ENCODE peak calls at places on chromosome 22, in nine cellular contexts. L, Z, H, F, T, P, K, E and O are unnamed samples.

GRCh38 chr22:38513063-38513462 is 7.0 kb upstream of the DDX17 start:
- DNase-seq in T (no peak), P (no peak), L (no peak), K (no peak), F (peak), H (peak), E (no peak), Z (no peak), O (no peak)

GRCh38 chr22:29842740-29843139 is 4.7 kb upstream of the ASCC2 start:
- DNase-seq in E (no peak), F (no peak), L (no peak), Z (no peak), T (no peak), K (peak), H (no peak), P (no peak), O (no peak)

GRCh38 chr22:30878516-30879365 is 89.8 kb downstream of the MORC2 start:
- DNase-seq in F (no peak), E (no peak), H (no peak), P (no peak), Z (no peak), T (no peak), K (no peak), L (no peak), O (no peak)

GRCh38 chr22:37546436-37547248 is 13.6 kb upstream of the CDC42EP1 start:
- DNase-seq in Z (no peak), H (peak), P (peak), T (peak), E (no peak), L (peak), K (peak), F (peak), O (no peak)

GRCh38 chr22:47195156-47195675 is 432.8 kb downstream of the TBC1D22A start:
- DNase-seq in L (peak), Z (no peak), E (no peak), K (no peak), H (no peak), F (no peak), T (peak), P (peak), O (no peak)

GRCh38 chr22:37276771-37277170 is 5.5 kb upstream of the CYTH4 start:
- DNase-seq in T (no peak), L (no peak), Z (no peak), K (no peak), F (no peak), H (no peak), P (no peak), E (no peak), O (no peak)

GRCh38 chr22:39434243-39434653 is 22.6 kb upstream of the MGAT3 start:
- DNase-seq in T (no peak), Z (no peak), P (no peak), L (no peak), E (no peak), F (no peak), H (no peak), K (no peak), O (no peak)

GRCh38 chr22:45831394-45831793 is 145.6 kb downstream of the WNT7B start:
- DNase-seq in L (no peak), K (peak), F (no peak), Z (no peak), P (no peak), H (no peak), T (no peak), E (no peak), O (no peak)

GRCh38 chr22:45458532-45458931 is 44.2 kb upstream of the FBLN1 start:
- DNase-seq in T (no peak), K (no peak), F (no peak), E (no peak), L (no peak), H (no peak), P (no peak), Z (no peak), O (no peak)

GRCh38 chr22:47379037-47379436 is 616.6 kb downstream of the TBC1D22A start:
- DNase-seq in L (no peak), K (no peak), T (no peak), P (no peak), H (no peak), Z (no peak), F (no peak), E (no peak), O (no peak)

GRCh38 chr22:22111267-22111751 is 128.7 kb upstream of the TOP3B start:
- DNase-seq in K (no peak), H (no peak), E (no peak), F (no peak), T (no peak), Z (no peak), L (no peak), P (no peak), O (no peak)

GRCh38 chr22:38467438-38467903 is 425 bp upstream of the KDELR3 start:
- DNase-seq in T (no peak), L (no peak), P (no peak), F (peak), Z (no peak), E (no peak), H (peak), K (no peak), O (no peak)

GRCh38 chr22:47626428-47627390 is 864.3 kb downstream of the TBC1D22A start:
- DNase-seq in P (no peak), E (no peak), Z (no peak), K (no peak), H (no peak), T (no peak), L (peak), F (no peak), O (peak)

GRCh38 chr22:17194213-17194612 is 25.0 kb downstream of the ADA2 start:
- DNase-seq in K (no peak), E (no peak), H (peak), L (no peak), T (no peak), P (no peak), Z (no peak), F (no peak), O (no peak)

GRCh38 chr22:49574205-49574604 is 253.5 kb downstream of the BRD1 start:
- DNase-seq in P (peak), L (no peak), H (no peak), F (peak), T (no peak), Z (no peak), K (no peak), E (no peak), O (no peak)

GRCh38 chr22:37675930-37676571 is 615 bp downstream of the LGALS1 start:
- DNase-seq in E (no peak), K (peak), F (peak), P (no peak), H (peak), Z (no peak), L (peak), T (peak), O (no peak)

GRCh38 chr22:23063539-23064380 is 6.6 kb upstream of the GNAZ start:
- DNase-seq in Z (no peak), F (no peak), E (no peak), P (peak), K (no peak), H (no peak), L (peak), T (peak), O (peak)

GRCh38 chr22:37079668-37080171 is 28.2 kb downstream of the KCTD17 start:
- DNase-seq in K (peak), Z (no peak), E (no peak), L (no peak), F (peak), P (peak), H (no peak), T (peak), O (no peak)

GRCh38 chr22:32850591-32851517 is 49.3 kb downstream of the TIMP3 start:
- DNase-seq in Z (no peak), P (peak), H (no peak), F (peak), T (peak), K (no peak), L (peak), E (no peak), O (peak)

GRCh38 chr22:50731811-50732624 is 6.0 kb upstream of the ACR start:
- DNase-seq in K (no peak), L (no peak), E (no peak), T (peak), H (peak), F (peak), Z (no peak), P (peak), O (no peak)

GRCh38 chr22:17369553-17370035 is 334 bp downstream of the CECR2 start:
- DNase-seq in P (no peak), H (peak), T (no peak), L (no peak), K (no peak), E (no peak), Z (no peak), F (peak), O (no peak)

GRCh38 chr22:23292453-23293350 is 112.4 kb downstream of the BCR start:
- DNase-seq in L (no peak), P (no peak), F (no peak), H (no peak), K (no peak), E (no peak), Z (no peak), T (no peak), O (no peak)

GRCh38 chr22:31313366-31314147 is 21.3 kb upstream of the PIK3IP1 start:
- DNase-seq in H (peak), L (peak), F (peak), T (peak), E (peak), P (peak), K (peak), Z (no peak), O (peak)

GRCh38 chr22:46798366-46799057 is 36.1 kb downstream of the TBC1D22A start:
- DNase-seq in E (peak), L (peak), F (peak), P (peak), T (peak), K (peak), Z (no peak), H (peak), O (no peak)

GRCh38 chr22:47043835-47044721 is 281.6 kb downstream of the TBC1D22A start:
- DNase-seq in Z (peak), H (peak), K (peak), P (peak), L (peak), T (peak), F (peak), E (no peak), O (no peak)

GRCh38 chr22:36986242-36986821 is 32.9 kb downstream of the TST start:
- DNase-seq in F (peak), P (peak), H (peak), Z (no peak), E (no peak), T (no peak), L (no peak), K (peak), O (no peak)

GRCh38 chr22:38941488-38941987 is 15.9 kb upstream of the APOBEC3A start:
- DNase-seq in K (no peak), T (peak), E (no peak), P (peak), F (no peak), L (no peak), H (no peak), Z (no peak), O (no peak)

GRCh38 chr22:32852346-32853251 is 51.1 kb downstream of the TIMP3 start:
- DNase-seq in Z (no peak), H (no peak), K (no peak), E (no peak), P (no peak), F (no peak), T (no peak), L (peak), O (no peak)

GRCh38 chr22:37259540-37260029 is 15.5 kb upstream of the RAC2 start:
- DNase-seq in L (no peak), E (no peak), H (peak), F (no peak), T (no peak), K (peak), P (no peak), Z (no peak), O (no peak)

GRCh38 chr22:33883961-33884808 is 36.1 kb downstream of the LARGE1 start:
- DNase-seq in F (no peak), H (no peak), T (no peak), K (no peak), Z (no peak), L (no peak), P (no peak), E (no peak), O (no peak)

GRCh38 chr22:22981670-22982571 is 88.4 kb upstream of the GNAZ start:
- DNase-seq in P (no peak), H (peak), F (no peak), T (no peak), E (no peak), Z (no peak), L (no peak), K (no peak), O (no peak)

GRCh38 chr22:47168900-47169800 is 406.7 kb downstream of the TBC1D22A start:
- DNase-seq in T (peak), F (peak), Z (no peak), P (peak), L (peak), E (peak), K (peak), H (peak), O (no peak)

GRCh38 chr22:23127788-23128187 is 14.0 kb downstream of the RSPH14 start:
- DNase-seq in F (no peak), Z (no peak), P (no peak), H (no peak), T (no peak), K (no peak), E (no peak), L (no peak), O (no peak)

GRCh38 chr22:38835888-38836301 is 7.9 kb downstream of the NPTXR start:
- DNase-seq in E (no peak), H (peak), Z (no peak), F (no peak), L (no peak), P (no peak), K (no peak), T (no peak), O (no peak)

DNA sequence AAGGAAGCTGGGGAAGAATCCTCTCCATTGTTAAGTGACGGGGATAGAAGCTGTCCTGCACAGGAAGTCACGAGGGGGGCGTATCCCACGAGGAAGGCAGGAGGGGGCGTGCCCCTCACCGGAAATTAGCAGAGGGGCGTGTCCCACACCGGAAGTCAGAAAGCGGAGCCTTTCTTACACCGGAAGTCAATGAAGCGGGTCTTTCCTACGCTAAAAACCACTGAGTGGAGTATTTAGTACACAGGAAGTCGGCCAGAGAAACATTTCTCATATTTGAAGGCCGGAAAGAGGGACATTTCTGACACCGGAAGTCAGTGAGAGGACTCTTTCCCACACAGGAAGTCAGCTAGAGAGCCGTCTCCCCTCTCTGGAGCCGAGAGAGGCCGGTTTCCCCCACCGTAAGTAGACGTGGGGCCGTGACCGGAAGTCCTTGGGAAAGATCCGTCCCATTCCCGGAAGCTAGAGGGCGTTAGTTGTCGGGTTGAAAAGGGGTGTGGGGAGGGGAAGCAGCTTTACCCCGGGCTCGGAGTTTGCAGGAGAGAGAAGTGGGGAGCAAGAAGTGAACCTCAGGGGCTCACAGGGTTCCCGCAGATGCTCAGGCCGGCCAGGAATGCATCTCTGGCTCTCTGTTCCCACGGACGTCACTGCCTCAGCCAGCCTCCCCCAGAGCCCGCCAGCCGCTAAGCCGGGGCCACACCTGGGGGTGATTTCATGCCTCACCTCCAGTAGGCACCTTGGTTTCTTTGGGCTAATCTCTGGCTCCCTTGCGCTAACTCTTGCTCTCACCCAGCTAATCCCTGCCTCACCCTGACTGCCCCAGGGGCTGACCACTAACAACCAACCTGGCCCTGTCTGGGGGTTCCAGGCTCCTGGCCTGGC is 15.4 kb downstream of the MIAT start:
- DNase-seq in K (peak), L (peak), F (peak), T (peak), Z (peak), E (peak), H (peak), P (peak), O (peak)
- TF ChIP-seq POLR2AphosphoS5 in K (peak), L (peak), F (peak), T (peak), Z (peak), E (peak), H (peak), P (peak), O (peak)

GRCh38 chr22:43861529-43861928 is 784 bp downstream of the SULT4A1 start:
- DNase-seq in T (no peak), H (no peak), Z (no peak), F (no peak), P (no peak), E (no peak), K (no peak), L (peak), O (no peak)

GRCh38 chr22:43862074-43862881 is at the start of gene SULT4A1:
- DNase-seq in K (no peak), F (no peak), T (no peak), P (no peak), L (peak), H (peak), E (no peak), Z (no peak), O (no peak)

GRCh38 chr22:43860126-43860525 is 2.2 kb downstream of the SULT4A1 start:
- DNase-seq in F (no peak), H (no peak), Z (no peak), T (no peak), L (peak), K (no peak), E (no peak), P (no peak), O (no peak)

GRCh38 chr22:43860831-43861230 is 1.5 kb downstream of the SULT4A1 start:
- DNase-seq in E (no peak), F (no peak), P (no peak), K (no peak), L (peak), Z (no peak), H (no peak), T (no peak), O (no peak)

DNA sequence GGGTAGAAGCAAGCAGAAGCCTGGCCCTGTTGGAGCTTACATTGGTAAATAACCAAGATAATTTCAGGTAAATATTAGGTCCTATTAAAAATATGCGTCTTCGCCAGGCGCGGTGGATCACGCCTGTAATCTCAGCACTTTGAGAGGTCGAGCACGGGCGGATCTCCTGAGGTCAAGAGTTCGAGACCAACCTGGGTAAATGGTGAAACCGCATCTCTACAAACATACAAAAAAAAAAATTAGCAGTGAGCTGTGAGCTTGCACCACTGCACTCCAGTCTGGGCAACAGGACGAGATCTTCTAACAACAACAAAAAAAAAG is 529 bp upstream of the SULT4A1 start:
- DNase-seq in E (no peak), F (no peak), P (no peak), K (no peak), H (no peak), Z (no peak), T (no peak), L (no peak), O (no peak)
- H3K4me3 ChIP-seq in E (peak), F (no peak), P (no peak), K (no peak), H (peak), Z (no peak), T (no peak), L (no peak), O (no peak)

GRCh38 chr22:27099896-27100295 is 442.5 kb downstream of the MIAT start:
- DNase-seq in P (no peak), F (no peak), Z (no peak), H (peak), L (no peak), K (no peak), T (no peak), E (no peak), O (no peak)

GRCh38 chr22:27101288-27101687 is 443.9 kb downstream of the MIAT start:
- DNase-seq in H (no peak), T (no peak), P (no peak), L (no peak), Z (no peak), E (no peak), K (no peak), F (no peak), O (no peak)

GRCh38 chr22:27097933-27098332 is 440.5 kb downstream of the MIAT start:
- DNase-seq in P (no peak), H (peak), L (no peak), F (no peak), K (no peak), T (no peak), E (no peak), Z (no peak), O (no peak)

GRCh38 chr22:27100323-27100722 is 442.9 kb downstream of the MIAT start:
- DNase-seq in K (no peak), Z (no peak), F (no peak), P (no peak), L (no peak), T (no peak), H (peak), E (no peak), O (no peak)

DNA sequence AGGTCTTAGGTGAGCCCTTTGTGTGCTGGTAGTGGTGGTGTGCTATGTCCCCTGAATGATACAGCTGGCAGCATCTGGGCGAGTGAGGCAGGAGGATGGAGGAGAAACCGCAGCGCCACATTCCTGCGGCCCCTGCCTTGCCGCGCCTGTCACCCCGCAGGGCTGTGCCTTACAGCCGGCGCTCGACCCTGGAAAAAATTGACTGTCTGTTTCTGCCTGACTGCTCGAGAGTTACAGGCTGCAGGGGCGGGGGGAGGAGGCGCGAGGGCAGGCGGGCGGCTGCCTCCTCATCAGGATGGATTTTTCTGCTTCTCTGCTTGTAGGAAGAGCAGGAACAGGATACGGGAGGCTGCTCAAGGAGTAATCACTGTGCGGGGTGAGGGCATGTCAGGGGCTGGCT is 443.4 kb downstream of the MIAT start:
- DNase-seq in E (no peak), K (no peak), L (peak), Z (no peak), F (no peak), T (no peak), P (no peak), H (peak), O (no peak)
- TF ChIP-seq POLR2AphosphoS5 in E (no peak), K (no peak), L (no peak), Z (no peak), F (no peak), T (no peak), P (no peak), H (no peak), O (peak)

DNA sequence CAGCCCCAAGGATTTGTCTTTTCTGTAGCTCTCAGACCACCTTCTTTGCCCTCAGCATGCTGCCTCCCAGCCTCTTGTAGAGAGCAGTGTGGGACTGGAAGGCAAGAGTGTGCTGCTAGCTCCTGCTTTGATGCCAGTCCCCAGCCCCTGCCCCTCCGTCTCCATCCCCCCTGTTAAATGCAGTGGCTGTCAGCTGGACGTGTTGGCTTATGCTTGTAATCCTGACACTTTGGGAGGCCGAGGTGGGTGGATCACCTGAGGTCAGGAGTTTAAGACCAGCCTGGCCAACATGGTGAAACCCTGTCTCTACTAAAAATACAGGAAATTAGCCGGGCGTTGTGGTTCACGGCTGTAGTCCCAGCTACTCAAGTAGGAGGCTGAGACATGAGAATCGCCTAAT is 15.5 kb downstream of the SNRPD3 start:
- DNase-seq in H (no peak), L (no peak), P (no peak), F (no peak), K (no peak), Z (no peak), E (no peak), T (no peak), O (no peak)
- H3K4me3 ChIP-seq in H (no peak), L (no peak), P (no peak), F (no peak), K (no peak), Z (no peak), E (no peak), T (no peak), O (no peak)